ENCODE peak calls at places on chromosome 17, in seven cellular contexts. One of them, this sample, is unnamed.

GRCh38 chr17:7560172-7561027 is 1.3 kb upstream of the SENP3 start:
- DNase-seq in NCI-H1417: no peak
- DNase-seq in NCI-H2081: no peak
- DNase-seq in NK-92 treated with Interleukin-12 subunit alpha and Interleukin-12 subunit beta, amount 100 ng/mL, for 24 hours: no peak
- DNase-seq in H7: peak
- DNase-seq in RCC 7860: no peak
- DNase-seq in Kasumi-1: peak
- DNase-seq in this sample: no peak

GRCh38 chr17:2847601-2848255 is 51.5 kb downstream of the RAP1GAP2 start:
- DNase-seq in NCI-H1417: no peak
- DNase-seq in NCI-H2081: no peak
- DNase-seq in NK-92 treated with Interleukin-12 subunit alpha and Interleukin-12 subunit beta, amount 100 ng/mL, for 24 hours: no peak
- DNase-seq in H7: peak
- DNase-seq in RCC 7860: no peak
- DNase-seq in Kasumi-1: no peak
- DNase-seq in this sample: no peak

GRCh38 chr17:78397681-78398101 is 19.2 kb downstream of the PGS1 start:
- DNase-seq in NCI-H1417: no peak
- DNase-seq in NCI-H2081: no peak
- DNase-seq in NK-92 treated with Interleukin-12 subunit alpha and Interleukin-12 subunit beta, amount 100 ng/mL, for 24 hours: no peak
- DNase-seq in H7: no peak
- DNase-seq in RCC 7860: no peak
- DNase-seq in Kasumi-1: no peak
- DNase-seq in this sample: no peak

GRCh38 chr17:38728290-38728831 is 1.8 kb upstream of the CISD3 start:
- DNase-seq in NCI-H1417: no peak
- DNase-seq in NCI-H2081: no peak
- DNase-seq in NK-92 treated with Interleukin-12 subunit alpha and Interleukin-12 subunit beta, amount 100 ng/mL, for 24 hours: peak
- DNase-seq in H7: no peak
- DNase-seq in RCC 7860: no peak
- DNase-seq in Kasumi-1: peak
- DNase-seq in this sample: no peak

GRCh38 chr17:11638700-11639265 is 40.5 kb downstream of the DNAH9 start:
- DNase-seq in NCI-H1417: no peak
- DNase-seq in NCI-H2081: no peak
- DNase-seq in NK-92 treated with Interleukin-12 subunit alpha and Interleukin-12 subunit beta, amount 100 ng/mL, for 24 hours: no peak
- DNase-seq in H7: no peak
- DNase-seq in RCC 7860: no peak
- DNase-seq in Kasumi-1: no peak
- DNase-seq in this sample: no peak

GRCh38 chr17:54948380-54948779 is 20.1 kb downstream of the COX11 start:
- DNase-seq in NCI-H1417: no peak
- DNase-seq in NCI-H2081: no peak
- DNase-seq in NK-92 treated with Interleukin-12 subunit alpha and Interleukin-12 subunit beta, amount 100 ng/mL, for 24 hours: peak
- DNase-seq in H7: no peak
- DNase-seq in RCC 7860: peak
- DNase-seq in Kasumi-1: peak
- DNase-seq in this sample: no peak

GRCh38 chr17:45225964-45226530 is 4.4 kb downstream of the FMNL1 start:
- DNase-seq in NCI-H1417: no peak
- DNase-seq in NCI-H2081: no peak
- DNase-seq in NK-92 treated with Interleukin-12 subunit alpha and Interleukin-12 subunit beta, amount 100 ng/mL, for 24 hours: peak
- DNase-seq in H7: peak
- DNase-seq in RCC 7860: peak
- DNase-seq in Kasumi-1: peak
- DNase-seq in this sample: no peak

GRCh38 chr17:337866-338265 is 14.7 kb downstream of the RPH3AL start:
- DNase-seq in NCI-H1417: peak
- DNase-seq in NCI-H2081: no peak
- DNase-seq in NK-92 treated with Interleukin-12 subunit alpha and Interleukin-12 subunit beta, amount 100 ng/mL, for 24 hours: no peak
- DNase-seq in H7: no peak
- DNase-seq in RCC 7860: no peak
- DNase-seq in Kasumi-1: no peak
- DNase-seq in this sample: no peak

GRCh38 chr17:36920032-36921000 is 17.0 kb upstream of the LHX1 start:
- DNase-seq in NCI-H1417: no peak
- DNase-seq in NCI-H2081: no peak
- DNase-seq in NK-92 treated with Interleukin-12 subunit alpha and Interleukin-12 subunit beta, amount 100 ng/mL, for 24 hours: no peak
- DNase-seq in H7: peak
- DNase-seq in RCC 7860: peak
- DNase-seq in Kasumi-1: no peak
- DNase-seq in this sample: no peak

GRCh38 chr17:47652570-47652969 is 2.9 kb downstream of the KPNB1 start:
- DNase-seq in NCI-H1417: no peak
- DNase-seq in NCI-H2081: no peak
- DNase-seq in NK-92 treated with Interleukin-12 subunit alpha and Interleukin-12 subunit beta, amount 100 ng/mL, for 24 hours: no peak
- DNase-seq in H7: no peak
- DNase-seq in RCC 7860: no peak
- DNase-seq in Kasumi-1: no peak
- DNase-seq in this sample: no peak

GRCh38 chr17:73393381-73393780 is 81.6 kb upstream of the CDC42EP4 start:
- DNase-seq in NCI-H1417: no peak
- DNase-seq in NCI-H2081: no peak
- DNase-seq in NK-92 treated with Interleukin-12 subunit alpha and Interleukin-12 subunit beta, amount 100 ng/mL, for 24 hours: no peak
- DNase-seq in H7: peak
- DNase-seq in RCC 7860: no peak
- DNase-seq in Kasumi-1: no peak
- DNase-seq in this sample: no peak

GRCh38 chr17:68248886-68249872 is 1.3 kb downstream of the AMZ2 start:
- DNase-seq in NCI-H1417: no peak
- DNase-seq in NCI-H2081: no peak
- DNase-seq in NK-92 treated with Interleukin-12 subunit alpha and Interleukin-12 subunit beta, amount 100 ng/mL, for 24 hours: peak
- DNase-seq in H7: no peak
- DNase-seq in RCC 7860: peak
- DNase-seq in Kasumi-1: peak
- DNase-seq in this sample: no peak

GRCh38 chr17:48596000-48596734 is 2.6 kb upstream of the HOXB5 start:
- DNase-seq in NCI-H1417: no peak
- DNase-seq in NCI-H2081: peak
- DNase-seq in NK-92 treated with Interleukin-12 subunit alpha and Interleukin-12 subunit beta, amount 100 ng/mL, for 24 hours: no peak
- DNase-seq in H7: peak
- DNase-seq in RCC 7860: no peak
- DNase-seq in Kasumi-1: no peak
- DNase-seq in this sample: no peak

GRCh38 chr17:46785696-46786095 is 32.8 kb downstream of the WNT3 start:
- DNase-seq in NCI-H1417: no peak
- DNase-seq in NCI-H2081: no peak
- DNase-seq in NK-92 treated with Interleukin-12 subunit alpha and Interleukin-12 subunit beta, amount 100 ng/mL, for 24 hours: no peak
- DNase-seq in H7: peak
- DNase-seq in RCC 7860: no peak
- DNase-seq in Kasumi-1: no peak
- DNase-seq in this sample: no peak

GRCh38 chr17:31414590-31414918 is 23.1 kb downstream of the RAB11FIP4 start:
- DNase-seq in NCI-H1417: no peak
- DNase-seq in NCI-H2081: no peak
- DNase-seq in NK-92 treated with Interleukin-12 subunit alpha and Interleukin-12 subunit beta, amount 100 ng/mL, for 24 hours: no peak
- DNase-seq in H7: no peak
- DNase-seq in RCC 7860: no peak
- DNase-seq in Kasumi-1: no peak
- DNase-seq in this sample: no peak

GRCh38 chr17:45221081-45221996 is at the start of gene FMNL1:
- DNase-seq in NCI-H1417: peak
- DNase-seq in NCI-H2081: no peak
- DNase-seq in NK-92 treated with Interleukin-12 subunit alpha and Interleukin-12 subunit beta, amount 100 ng/mL, for 24 hours: peak
- DNase-seq in H7: no peak
- DNase-seq in RCC 7860: no peak
- DNase-seq in Kasumi-1: peak
- DNase-seq in this sample: no peak

GRCh38 chr17:56029980-56030624 is 123.2 kb upstream of the ANKFN1 start:
- DNase-seq in NCI-H1417: peak
- DNase-seq in NCI-H2081: no peak
- DNase-seq in NK-92 treated with Interleukin-12 subunit alpha and Interleukin-12 subunit beta, amount 100 ng/mL, for 24 hours: no peak
- DNase-seq in H7: no peak
- DNase-seq in RCC 7860: no peak
- DNase-seq in Kasumi-1: no peak
- DNase-seq in this sample: no peak

GRCh38 chr17:65537845-65538678 is 23.4 kb downstream of the AXIN2 start:
- DNase-seq in NCI-H1417: no peak
- DNase-seq in NCI-H2081: no peak
- DNase-seq in NK-92 treated with Interleukin-12 subunit alpha and Interleukin-12 subunit beta, amount 100 ng/mL, for 24 hours: no peak
- DNase-seq in H7: peak
- DNase-seq in RCC 7860: no peak
- DNase-seq in Kasumi-1: no peak
- DNase-seq in this sample: no peak

GRCh38 chr17:44599298-44600175 is 42.3 kb downstream of the FZD2 start:
- DNase-seq in NCI-H1417: peak
- DNase-seq in NCI-H2081: no peak
- DNase-seq in NK-92 treated with Interleukin-12 subunit alpha and Interleukin-12 subunit beta, amount 100 ng/mL, for 24 hours: no peak
- DNase-seq in H7: peak
- DNase-seq in RCC 7860: peak
- DNase-seq in Kasumi-1: no peak
- DNase-seq in this sample: no peak

GRCh38 chr17:30336369-30337171 is 2.7 kb upstream of the TMIGD1 start:
- DNase-seq in NCI-H1417: peak
- DNase-seq in NCI-H2081: peak
- DNase-seq in NK-92 treated with Interleukin-12 subunit alpha and Interleukin-12 subunit beta, amount 100 ng/mL, for 24 hours: peak
- DNase-seq in H7: peak
- DNase-seq in RCC 7860: peak
- DNase-seq in Kasumi-1: peak
- DNase-seq in this sample: no peak

GRCh38 chr17:41065829-41066624 is at the start of gene KRTAP2-4:
- DNase-seq in NCI-H1417: no peak
- DNase-seq in NCI-H2081: no peak
- DNase-seq in NK-92 treated with Interleukin-12 subunit alpha and Interleukin-12 subunit beta, amount 100 ng/mL, for 24 hours: no peak
- DNase-seq in H7: no peak
- DNase-seq in RCC 7860: peak
- DNase-seq in Kasumi-1: no peak
- DNase-seq in this sample: no peak

GRCh38 chr17:38464251-38464722 is 36.0 kb downstream of the ARHGAP23 start:
- DNase-seq in NCI-H1417: no peak
- DNase-seq in NCI-H2081: no peak
- DNase-seq in NK-92 treated with Interleukin-12 subunit alpha and Interleukin-12 subunit beta, amount 100 ng/mL, for 24 hours: no peak
- DNase-seq in H7: peak
- DNase-seq in RCC 7860: no peak
- DNase-seq in Kasumi-1: no peak
- DNase-seq in this sample: no peak

GRCh38 chr17:7909080-7909479 is 7.0 kb downstream of the RNF227 start:
- DNase-seq in NCI-H1417: no peak
- DNase-seq in NCI-H2081: no peak
- DNase-seq in NK-92 treated with Interleukin-12 subunit alpha and Interleukin-12 subunit beta, amount 100 ng/mL, for 24 hours: no peak
- DNase-seq in H7: peak
- DNase-seq in RCC 7860: no peak
- DNase-seq in Kasumi-1: no peak
- DNase-seq in this sample: no peak

GRCh38 chr17:19753049-19753444 is 4.9 kb upstream of the ALDH3A1 start:
- DNase-seq in NCI-H1417: no peak
- DNase-seq in NCI-H2081: no peak
- DNase-seq in NK-92 treated with Interleukin-12 subunit alpha and Interleukin-12 subunit beta, amount 100 ng/mL, for 24 hours: no peak
- DNase-seq in H7: no peak
- DNase-seq in RCC 7860: peak
- DNase-seq in Kasumi-1: no peak
- DNase-seq in this sample: peak

GRCh38 chr17:48012151-48012520 is 25.5 kb downstream of the COPZ2 start:
- DNase-seq in NCI-H1417: peak
- DNase-seq in NCI-H2081: peak
- DNase-seq in NK-92 treated with Interleukin-12 subunit alpha and Interleukin-12 subunit beta, amount 100 ng/mL, for 24 hours: no peak
- DNase-seq in H7: peak
- DNase-seq in RCC 7860: no peak
- DNase-seq in Kasumi-1: peak
- DNase-seq in this sample: no peak

GRCh38 chr17:6796887-6797490 is 21.0 kb downstream of the FBXO39 start:
- DNase-seq in NCI-H1417: no peak
- DNase-seq in NCI-H2081: no peak
- DNase-seq in NK-92 treated with Interleukin-12 subunit alpha and Interleukin-12 subunit beta, amount 100 ng/mL, for 24 hours: no peak
- DNase-seq in H7: no peak
- DNase-seq in RCC 7860: peak
- DNase-seq in Kasumi-1: no peak
- DNase-seq in this sample: no peak

GRCh38 chr17:15490634-15491261 is 23.3 kb upstream of the CDRT4 start:
- DNase-seq in NCI-H1417: no peak
- DNase-seq in NCI-H2081: no peak
- DNase-seq in NK-92 treated with Interleukin-12 subunit alpha and Interleukin-12 subunit beta, amount 100 ng/mL, for 24 hours: no peak
- DNase-seq in H7: peak
- DNase-seq in RCC 7860: peak
- DNase-seq in Kasumi-1: peak
- DNase-seq in this sample: no peak

This sample was measured in LNCaP clone FGC.